ENCODE peak calls at places on chromosomes 6 and 20, in six cellular contexts. J is heart right ventricle, Y is foreskin fibroblast, C is astrocyte of the spinal cord, N is NB4, M is A549. A is an unnamed sample.

GRCh38 chr6:159540152-159540551 is 152.9 kb downstream of the SOD2 start:
- DNase-seq in J (no peak), Y (no peak), C (no peak), N (peak), M (no peak), A (no peak)

GRCh38 chr20:64144144-64144912 is 19.9 kb upstream of the MYT1 start:
- DNase-seq in J (no peak), Y (no peak), C (no peak), N (no peak), M (no peak), A (no peak)

GRCh38 chr6:114194362-114195343 is 148.2 kb downstream of the HS3ST5 start:
- DNase-seq in J (no peak), Y (no peak), C (peak), N (peak), M (no peak), A (peak)

GRCh38 chr6:129667621-129668020 is 42.4 kb downstream of the ARHGAP18 start:
- DNase-seq in J (no peak), Y (peak), C (peak), N (no peak), M (no peak), A (peak)

GRCh38 chr6:139654888-139655782 is 280.7 kb upstream of the CITED2 start:
- DNase-seq in J (no peak), Y (no peak), C (no peak), N (peak), M (no peak), A (no peak)

GRCh38 chr6:78436335-78436734 is 431.0 kb upstream of the IRAK1BP1 start:
- DNase-seq in J (no peak), Y (peak), C (peak), N (peak), M (no peak), A (peak)

GRCh38 chr6:143299253-143300166 is 151.0 kb downstream of the ADAT2 start:
- DNase-seq in J (no peak), Y (no peak), C (no peak), N (no peak), M (no peak), A (no peak)

GRCh38 chr6:158460602-158461092 is 99.2 kb upstream of the TMEM181 start:
- DNase-seq in J (no peak), Y (peak), C (peak), N (peak), M (no peak), A (peak)

GRCh38 chr6:167027308-167027707 is 28.1 kb downstream of the CEP43 start:
- DNase-seq in J (no peak), Y (no peak), C (no peak), N (no peak), M (no peak), A (no peak)

GRCh38 chr6:17292600-17293133 is 11.5 kb downstream of the RBM24 start:
- DNase-seq in J (no peak), Y (no peak), C (no peak), N (no peak), M (no peak), A (no peak)

GRCh38 chr6:54057068-54057467 is 54.2 kb upstream of the MLIP start:
- DNase-seq in J (no peak), Y (no peak), C (no peak), N (no peak), M (no peak), A (no peak)

GRCh38 chr20:50015993-50016770 is 33.4 kb downstream of the SNAI1 start:
- DNase-seq in J (peak), Y (no peak), C (no peak), N (no peak), M (no peak), A (no peak)

GRCh38 chr6:72580281-72580940 is 41.5 kb upstream of the KCNQ5 start:
- DNase-seq in J (no peak), Y (peak), C (peak), N (peak), M (peak), A (peak)

GRCh38 chr20:51529758-51530157 is 12.8 kb downstream of the NFATC2 start:
- DNase-seq in J (no peak), Y (no peak), C (no peak), N (no peak), M (no peak), A (no peak)

GRCh38 chr20:9179193-9179802 is 110.4 kb downstream of the PLCB4 start:
- DNase-seq in J (no peak), Y (peak), C (peak), N (no peak), M (no peak), A (peak)

GRCh38 chr6:158780963-158781691 is 38.0 kb downstream of the EZR start:
- DNase-seq in J (no peak), Y (no peak), C (no peak), N (no peak), M (no peak), A (no peak)

GRCh38 chr6:46734867-46735719 is at the start of gene PLA2G7:
- DNase-seq in J (peak), Y (no peak), C (peak), N (no peak), M (peak), A (no peak)

GRCh38 chr6:34152806-34153565 is 7.1 kb upstream of the GRM4 start:
- DNase-seq in J (no peak), Y (no peak), C (no peak), N (no peak), M (no peak), A (no peak)

GRCh38 chr6:157535354-157536217 is 154.6 kb downstream of the ZDHHC14 start:
- DNase-seq in J (no peak), Y (peak), C (peak), N (peak), M (no peak), A (peak)

GRCh38 chr6:161463061-161463460 is 189.2 kb upstream of the AGPAT4 start:
- DNase-seq in J (no peak), Y (no peak), C (no peak), N (no peak), M (no peak), A (no peak)

GRCh38 chr6:43923376-43924221 is 153.6 kb downstream of the VEGFA start:
- DNase-seq in J (no peak), Y (peak), C (peak), N (peak), M (no peak), A (no peak)

GRCh38 chr20:62736407-62737071 is 27.9 kb downstream of the NTSR1 start:
- DNase-seq in J (no peak), Y (no peak), C (no peak), N (peak), M (no peak), A (no peak)

GRCh38 chr6:37783831-37784584 is 35.5 kb upstream of the ZFAND3 start:
- DNase-seq in J (peak), Y (no peak), C (peak), N (peak), M (no peak), A (peak)

GRCh38 chr6:167786859-167787675 is 39.6 kb upstream of the AFDN start:
- DNase-seq in J (no peak), Y (no peak), C (no peak), N (no peak), M (no peak), A (no peak)

GRCh38 chr6:88611721-88612120 is 351.7 kb downstream of the RNGTT start:
- DNase-seq in J (no peak), Y (no peak), C (no peak), N (no peak), M (no peak), A (peak)
- H3K4me3 ChIP-seq in J (no peak), Y (no peak), C (no peak), N (no peak), M (no peak), A (no peak)

GRCh38 chr20:40702504-40702903 is 13.5 kb upstream of the MAFB start:
- DNase-seq in J (no peak), Y (no peak), C (no peak), N (no peak), M (no peak), A (no peak)
- TF ChIP-seq CTCF in J (peak), Y (no peak), C (peak), N (peak), M (no peak), A (peak)

GRCh38 chr6:119879731-119880130 is 530.2 kb upstream of the MAN1A1 start:
- DNase-seq in J (no peak), Y (no peak), C (no peak), N (no peak), M (no peak), A (no peak)
- H3K4me3 ChIP-seq in J (no peak), Y (no peak), C (no peak), N (no peak), M (no peak), A (no peak)

DNA sequence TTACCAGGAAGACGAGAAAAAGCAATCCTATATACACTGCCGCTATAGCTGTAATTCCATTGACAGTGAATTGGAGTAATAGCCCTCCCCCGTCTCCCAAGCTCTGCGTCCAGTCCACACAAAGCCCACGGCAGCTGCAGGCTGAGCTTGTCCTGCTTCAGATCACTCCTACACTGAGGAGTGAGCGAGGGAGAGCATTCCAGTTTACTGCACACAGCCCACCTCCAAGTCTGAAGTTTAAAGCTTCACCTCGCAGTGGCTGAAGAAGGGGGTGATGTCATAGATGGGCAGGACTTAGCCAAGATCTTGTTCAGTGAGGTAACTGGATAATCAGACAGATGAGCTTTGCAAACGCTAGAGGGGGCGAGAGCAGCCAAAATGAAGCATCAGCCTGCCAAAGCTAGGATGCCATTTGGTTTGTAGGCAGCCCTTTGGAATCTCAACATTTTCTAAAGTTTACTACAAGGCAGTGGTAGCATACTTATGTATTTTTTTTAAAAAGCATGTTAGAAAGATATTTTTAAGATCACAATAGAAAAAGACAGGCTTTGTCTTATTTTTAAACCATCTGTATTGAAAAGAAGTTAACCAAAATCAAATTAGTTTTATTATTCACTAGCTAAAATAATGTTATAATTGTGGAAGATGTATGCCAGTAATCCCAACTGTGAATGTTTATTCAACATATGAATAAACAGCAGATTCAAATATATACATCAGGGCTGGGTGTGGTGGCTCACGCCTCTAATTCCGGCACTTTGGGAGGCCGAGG is at the start of gene FLRT3:
- DNase-seq in J (peak), Y (peak), C (peak), N (peak), M (peak), A (peak)
- TF ChIP-seq CTCF in J (peak), Y (peak), C (peak), N (peak), M (peak), A (peak)

A was measured in fibroblast of pulmonary artery.